ENCODE peak calls at places on chromosomes 1 and 21, in nine cellular contexts. W, F, G, V, N, Q, E, M and K are unnamed samples.

GRCh38 chr1:82628887-82629286 is 828.2 kb downstream of the ADGRL2 start:
- DNase-seq in N (no peak), F (no peak), E (no peak), V (no peak), W (no peak), G (no peak), Q (no peak), M (no peak), K (no peak)

GRCh38 chr1:24724345-24725208 is 20.7 kb upstream of the CLIC4 start:
- DNase-seq in W (no peak), G (no peak), V (no peak), F (peak; percentile 94), M (no peak), Q (no peak), E (peak; percentile 54), N (no peak), K (no peak)

GRCh38 chr1:63671514-63671913 is 78.3 kb downstream of the PGM1 start:
- DNase-seq in W (no peak), G (no peak), E (no peak), Q (no peak), V (no peak), F (no peak), N (no peak), M (no peak), K (no peak)

GRCh38 chr1:19212167-19212566 is 2.1 kb upstream of the UBR4 start:
- DNase-seq in E (no peak), W (no peak), V (no peak), Q (no peak), F (no peak), N (no peak), G (no peak), M (no peak), K (no peak)

GRCh38 chr1:63592536-63593302 is 492 bp upstream of the PGM1 start:
- DNase-seq in Q (no peak), N (no peak), V (no peak), W (no peak), G (no peak), M (no peak), F (no peak), E (no peak), K (no peak)

GRCh38 chr1:211811848-211812247 is 18.7 kb downstream of the LPGAT1 start:
- DNase-seq in V (no peak), F (no peak), Q (no peak), W (no peak), G (no peak), E (no peak), N (no peak), M (no peak), K (no peak)

GRCh38 chr21:33936221-33937038 is 20.8 kb upstream of the ATP5PO start:
- DNase-seq in N (no peak), V (no peak), M (no peak), F (no peak), W (no peak), E (peak; percentile 36), G (no peak), Q (no peak), K (no peak)

GRCh38 chr1:223547316-223548114 is 118.0 kb downstream of the CAPN8 start:
- DNase-seq in Q (no peak), F (no peak), M (no peak), E (no peak), V (peak; percentile 27), W (no peak), G (no peak), N (no peak), K (no peak)

GRCh38 chr21:42670884-42671283 is 17.5 kb downstream of the PDE9A start:
- DNase-seq in F (no peak), Q (no peak), M (no peak), V (no peak), W (no peak), G (no peak), N (no peak), E (no peak), K (no peak)

GRCh38 chr1:91809267-91809666 is 76.7 kb downstream of the TGFBR3 start:
- DNase-seq in V (peak; percentile 33), G (no peak), N (no peak), M (no peak), F (peak; percentile 16), E (peak; percentile 45), Q (no peak), W (no peak), K (peak; percentile 38)

GRCh38 chr1:245862812-245863540 is 644.1 kb downstream of the SMYD3 start:
- DNase-seq in Q (no peak), W (no peak), N (no peak), G (no peak), M (no peak), E (no peak), V (no peak), F (no peak), K (no peak)

GRCh38 chr1:59172693-59173092 is 124.2 kb upstream of the FGGY start:
- DNase-seq in Q (no peak), V (no peak), E (no peak), F (no peak), N (no peak), M (no peak), G (no peak), W (no peak), K (no peak)

GRCh38 chr1:224524679-224525078 is 90.1 kb upstream of the WDR26 start:
- DNase-seq in W (no peak), E (peak; percentile 55), G (no peak), V (no peak), N (no peak), M (no peak), Q (no peak), F (peak; percentile 62), K (no peak)

GRCh38 chr1:247331172-247331525 is 518 bp downstream of the ZNF496 start:
- DNase-seq in W (no peak), M (peak; percentile 48), N (peak; percentile 76), G (peak; percentile 54), V (peak; percentile 79), F (peak; percentile 91), Q (peak; percentile 69), E (peak; percentile 93), K (peak; percentile 45)

GRCh38 chr1:41495171-41495948 is 10.9 kb upstream of the EDN2 start:
- DNase-seq in V (peak; percentile 34), Q (no peak), E (no peak), G (no peak), F (no peak), W (no peak), M (no peak), N (no peak), K (no peak)

GRCh38 chr1:46171872-46172271 is 3.0 kb upstream of the TSPAN1 start:
- DNase-seq in Q (no peak), E (no peak), V (no peak), W (no peak), M (no peak), G (no peak), F (no peak), N (no peak), K (no peak)

GRCh38 chr21:24658016-24658415 is 949.3 kb downstream of the MRPL39 start:
- DNase-seq in F (no peak), W (no peak), N (no peak), G (no peak), V (no peak), M (no peak), Q (no peak), E (no peak), K (no peak)

GRCh38 chr1:158203693-158204457 is 23.2 kb downstream of the CD1D start:
- DNase-seq in E (peak; percentile 57), V (peak; percentile 49), G (no peak), M (peak; percentile 35), Q (no peak), W (no peak), N (peak; percentile 52), F (no peak), K (peak; percentile 29)

GRCh38 chr1:51843948-51844347 is 34.6 kb downstream of the NRDC start:
- DNase-seq in G (no peak), M (no peak), V (peak; percentile 28), W (no peak), Q (no peak), N (no peak), E (no peak), F (no peak), K (no peak)

GRCh38 chr1:165356876-165357275 is 361 bp upstream of the LMX1A start:
- DNase-seq in V (no peak), M (no peak), G (no peak), Q (no peak), N (no peak), W (no peak), F (no peak), E (no peak), K (no peak)

GRCh38 chr21:26572668-26573381 is at the start of gene CYYR1:
- DNase-seq in G (peak; percentile 48), W (no peak), Q (no peak), N (peak; percentile 34), F (no peak), V (no peak), M (no peak), E (peak; percentile 50), K (no peak)

GRCh38 chr1:177384461-177384860 is 213.7 kb downstream of the BRINP2 start:
- DNase-seq in F (no peak), G (no peak), E (peak; percentile 4), N (no peak), Q (no peak), W (no peak), V (no peak), M (no peak), K (no peak)

GRCh38 chr1:211876849-211877248 is 46.3 kb upstream of the LPGAT1 start:
- DNase-seq in F (no peak), N (no peak), M (no peak), G (no peak), W (no peak), E (peak; percentile 46), Q (no peak), V (no peak), K (no peak)

GRCh38 chr1:23908453-23909341 is 4.5 kb downstream of the CNR2 start:
- DNase-seq in E (no peak), Q (peak; percentile 20), M (peak; percentile 67), V (peak; percentile 93), W (no peak), G (no peak), N (no peak), F (no peak), K (no peak)

GRCh38 chr1:209723761-209724693 is 19.4 kb downstream of the HSD11B1 start:
- DNase-seq in Q (peak; percentile 16), W (no peak), E (no peak), V (peak; percentile 48), F (no peak), N (no peak), G (no peak), M (no peak), K (no peak)

GRCh38 chr1:216450252-216450651 is 27.0 kb upstream of the USH2A start:
- DNase-seq in Q (no peak), W (no peak), G (no peak), M (no peak), V (no peak), E (no peak), N (no peak), F (no peak), K (no peak)

GRCh38 chr1:40389871-40390560 is 16.5 kb downstream of the SMAP2 start:
- DNase-seq in E (peak; percentile 75), M (no peak), N (no peak), F (no peak), Q (no peak), W (no peak), V (no peak), G (no peak), K (peak; percentile 79)

GRCh38 chr1:202207292-202207691 is 13.7 kb downstream of the LGR6 start:
- DNase-seq in F (peak; percentile 84), N (no peak), V (no peak), M (no peak), Q (no peak), G (no peak), E (peak; percentile 51), W (peak; percentile 5), K (peak; percentile 18)

GRCh38 chr1:89657886-89658285 is 25.0 kb downstream of the LRRC8C start:
- DNase-seq in W (no peak), V (peak; percentile 84), G (no peak), F (no peak), Q (no peak), E (no peak), N (no peak), M (no peak), K (no peak)

GRCh38 chr1:102840741-102841140 is 267.6 kb downstream of the COL11A1 start:
- DNase-seq in V (no peak), E (no peak), W (no peak), M (no peak), G (no peak), Q (no peak), F (no peak), N (no peak), K (no peak)

GRCh38 chr21:25881524-25882376 is 147.0 kb downstream of the GABPA start:
- DNase-seq in G (peak; percentile 9), M (peak; percentile 53), F (peak; percentile 63), Q (peak; percentile 50), N (peak; percentile 54), W (no peak), E (peak; percentile 82), V (peak; percentile 76), K (peak; percentile 15)